ENCODE peak calls at places on chromosomes 3 and 15, in six cellular contexts. G, P, V, O, H and A are unnamed samples.

GRCh38 chr3:126845910-126846309 is 137.0 kb upstream of the PLXNA1 start:
- DNase-seq in G (no peak), P (no peak), V (no peak), O (no peak), H (no peak), A (no peak)

GRCh38 chr3:24273491-24273890 is 221.2 kb downstream of the THRB start:
- DNase-seq in G (no peak), P (no peak), V (no peak), O (no peak), H (no peak), A (no peak)

GRCh38 chr3:32432711-32433530 is 41.3 kb downstream of the CMTM7 start:
- DNase-seq in G (peak), P (no peak), V (no peak), O (no peak), H (no peak), A (no peak)

GRCh38 chr3:109618766-109619378 is 281.5 kb upstream of the DPPA4 start:
- DNase-seq in G (no peak), P (no peak), V (no peak), O (no peak), H (no peak), A (no peak)

GRCh38 chr15:43958894-43959330 is 132.1 kb downstream of the WDR76 start:
- DNase-seq in G (peak), P (peak), V (no peak), O (no peak), H (no peak), A (no peak)

GRCh38 chr3:187064210-187065115 is 74.8 kb downstream of the RPL39L start:
- DNase-seq in G (peak), P (no peak), V (no peak), O (no peak), H (no peak), A (no peak)

GRCh38 chr3:18389108-18389733 is 35.9 kb downstream of the SATB1 start:
- DNase-seq in G (peak), P (no peak), V (no peak), O (no peak), H (no peak), A (no peak)

GRCh38 chr3:184381261-184382224 is 1.7 kb downstream of the CHRD start:
- DNase-seq in G (no peak), P (no peak), V (no peak), O (peak), H (no peak), A (no peak)

GRCh38 chr3:47376393-47376792 is 4.4 kb upstream of the PTPN23 start:
- DNase-seq in G (no peak), P (no peak), V (no peak), O (no peak), H (no peak), A (no peak)

GRCh38 chr3:60456180-60456579 is 795.1 kb downstream of the FHIT start:
- DNase-seq in G (no peak), P (no peak), V (no peak), O (no peak), H (no peak), A (no peak)

GRCh38 chr3:36409862-36410261 is 29.6 kb downstream of the STAC start:
- DNase-seq in G (no peak), P (no peak), V (no peak), O (no peak), H (no peak), A (no peak)

GRCh38 chr3:179156170-179156569 is 8.0 kb downstream of the PIK3CA start:
- DNase-seq in G (no peak), P (no peak), V (no peak), O (no peak), H (no peak), A (no peak)

GRCh38 chr15:100192092-100192695 is 149.6 kb downstream of the ADAMTS17 start:
- DNase-seq in G (no peak), P (no peak), V (no peak), O (no peak), H (no peak), A (no peak)

GRCh38 chr3:184993394-184993793 is 159.5 kb downstream of the C3orf70 start:
- DNase-seq in G (no peak), P (no peak), V (no peak), O (no peak), H (no peak), A (no peak)